ENCODE peak calls at places on chromosomes 12 and 14, in seven cellular contexts. D is CD8-positive, alpha-beta memory T cell; R is head of caudate nucleus; I is amygdala; W is frontal cortex; C is omental fat pad; B is progenitor cell of endocrine pancreas. K is an unnamed sample.

GRCh38 chr14:99899578-99900178 is 106.5 kb downstream of the EML1 start:
- DNase-seq in D (no peak), R (no peak), I (no peak), W (no peak), C (no peak), B (no peak), K (peak)

GRCh38 chr12:28709996-28710685 is 438.9 kb upstream of the FAR2 start:
- DNase-seq in D (no peak), R (no peak), I (no peak), W (no peak), C (no peak), B (no peak), K (no peak)

GRCh38 chr14:79631276-79631675 is 580.0 kb downstream of the DIO2 start:
- DNase-seq in D (no peak), R (no peak), I (no peak), W (no peak), C (no peak), B (no peak), K (no peak)

GRCh38 chr12:114952573-114953196 is 268.7 kb upstream of the TBX3 start:
- DNase-seq in D (no peak), R (no peak), I (no peak), W (no peak), C (no peak), B (no peak), K (no peak)

GRCh38 chr12:9706081-9706685 is 26.7 kb downstream of the CLECL1 start:
- DNase-seq in D (no peak), R (no peak), I (no peak), W (no peak), C (no peak), B (no peak), K (no peak)

GRCh38 chr14:59591641-59592040 is 15.0 kb upstream of the CCDC175 start:
- DNase-seq in D (no peak), R (no peak), I (no peak), W (no peak), C (no peak), B (no peak), K (no peak)

GRCh38 chr12:103924761-103925641 is 5.2 kb upstream of the HSP90B1 start:
- DNase-seq in D (no peak), R (no peak), I (no peak), W (no peak), C (no peak), B (no peak), K (no peak)

GRCh38 chr12:570949-571794 is 92.1 kb downstream of the NINJ2 start:
- DNase-seq in D (no peak), R (peak), I (no peak), W (peak), C (no peak), B (no peak), K (no peak)

GRCh38 chr14:90732142-90732541 is 84.1 kb downstream of the TTC7B start:
- DNase-seq in D (no peak), R (no peak), I (no peak), W (no peak), C (no peak), B (no peak), K (no peak)

GRCh38 chr12:52151859-52152783 is 39.7 kb downstream of the KRT80 start:
- DNase-seq in D (peak), R (peak), I (no peak), W (peak), C (no peak), B (peak), K (no peak)

K was measured in NCI-H510A treated with DMSO at 0.1 percent for 48 hours.